ENCODE peak calls at places on chromosomes 12 and 14, in eight cellular contexts. R is heart left ventricle; T is CD4-positive, alpha-beta memory T cell; N is AG09309; F is MM.1S; Y is mesenchymal stem cell; H is fibroblast of villous mesenchyme; U is IMR-90. V is an unnamed sample.

GRCh38 chr12:71438670-71439361 is 782 bp upstream of the LGR5 start:
- DNase-seq in R (no peak), T (no peak), N (no peak), F (no peak), Y (peak), H (no peak), U (no peak), V (peak)

GRCh38 chr12:109863961-109864712 is 16.2 kb downstream of the GLTP start:
- DNase-seq in R (no peak), T (no peak), N (no peak), F (peak), Y (peak), H (peak), U (peak), V (peak)

GRCh38 chr12:53358836-53359419 is 21.0 kb upstream of the SP1 start:
- DNase-seq in R (no peak), T (no peak), N (no peak), F (no peak), Y (no peak), H (no peak), U (no peak), V (no peak)

GRCh38 chr14:26204954-26205479 is 392.8 kb downstream of the NOVA1 start:
- DNase-seq in R (peak), T (no peak), N (no peak), F (no peak), Y (peak), H (no peak), U (no peak), V (peak)

GRCh38 chr14:74704656-74705055 is 8.2 kb downstream of the AREL1 start:
- DNase-seq in R (no peak), T (no peak), N (peak), F (no peak), Y (no peak), H (peak), U (no peak), V (peak)

GRCh38 chr12:113222730-113223531 is 1.7 kb downstream of the TPCN1 start:
- DNase-seq in R (peak), T (peak), N (peak), F (no peak), Y (peak), H (peak), U (peak), V (peak)

GRCh38 chr14:35306114-35306513 is 13.9 kb downstream of the PSMA6 start:
- DNase-seq in R (no peak), T (no peak), N (no peak), F (no peak), Y (no peak), H (no peak), U (no peak), V (no peak)

GRCh38 chr14:61719344-61720301 is 24.3 kb downstream of the HIF1A start:
- DNase-seq in R (no peak), T (peak), N (no peak), F (no peak), Y (no peak), H (no peak), U (no peak), V (no peak)

GRCh38 chr12:112781767-112782166 is 9.8 kb upstream of the RPH3A start:
- DNase-seq in R (no peak), T (no peak), N (no peak), F (no peak), Y (no peak), H (no peak), U (no peak), V (no peak)

GRCh38 chr14:104213301-104214034 is 75.1 kb downstream of the KIF26A start:
- DNase-seq in R (no peak), T (no peak), N (no peak), F (no peak), Y (no peak), H (no peak), U (no peak), V (no peak)

GRCh38 chr14:104332634-104333270 is 194.4 kb downstream of the KIF26A start:
- DNase-seq in R (peak), T (no peak), N (no peak), F (no peak), Y (no peak), H (no peak), U (no peak), V (no peak)

GRCh38 chr12:128258866-128259555 is 8.0 kb upstream of the TMEM132C start:
- DNase-seq in R (no peak), T (no peak), N (no peak), F (no peak), Y (no peak), H (no peak), U (no peak), V (no peak)

GRCh38 chr12:26119391-26119981 is 5.4 kb downstream of the BHLHE41 start:
- DNase-seq in R (no peak), T (no peak), N (no peak), F (peak), Y (peak), H (peak), U (peak), V (peak)

GRCh38 chr12:104108755-104109445 is 29.1 kb downstream of the NFYB start:
- DNase-seq in R (peak), T (peak), N (peak), F (peak), Y (peak), H (peak), U (peak), V (peak)

GRCh38 chr14:36083317-36083716 is 93.2 kb downstream of the PTCSC3 start:
- DNase-seq in R (no peak), T (no peak), N (no peak), F (no peak), Y (no peak), H (no peak), U (no peak), V (no peak)

GRCh38 chr14:103281496-103282231 is 52.4 kb upstream of the EIF5 start:
- DNase-seq in R (no peak), T (no peak), N (peak), F (no peak), Y (peak), H (peak), U (peak), V (peak)

GRCh38 chr12:69886101-69886500 is 61.1 kb downstream of the MYRFL start:
- DNase-seq in R (no peak), T (no peak), N (no peak), F (no peak), Y (no peak), H (no peak), U (no peak), V (no peak)

GRCh38 chr12:110565919-110566871 is 16.9 kb downstream of the PPTC7 start:
- DNase-seq in R (no peak), T (no peak), N (no peak), F (no peak), Y (no peak), H (no peak), U (no peak), V (no peak)

GRCh38 chr12:69068431-69068830 is 135.5 kb upstream of the CPM start:
- DNase-seq in R (no peak), T (no peak), N (no peak), F (no peak), Y (no peak), H (no peak), U (peak), V (no peak)

GRCh38 chr12:54352891-54353874 is 11.1 kb downstream of the GPR84 start:
- DNase-seq in R (no peak), T (no peak), N (no peak), F (no peak), Y (peak), H (peak), U (peak), V (peak)

GRCh38 chr14:36553650-36554260 is 28.7 kb downstream of the NKX2-8 start:
- DNase-seq in R (no peak), T (no peak), N (peak), F (peak), Y (peak), H (peak), U (peak), V (peak)

GRCh38 chr12:124451637-124452243 is 115.7 kb downstream of the NCOR2 start:
- DNase-seq in R (peak), T (no peak), N (no peak), F (no peak), Y (no peak), H (no peak), U (no peak), V (no peak)

GRCh38 chr12:89345376-89345775 is 6.9 kb downstream of the DUSP6 start:
- DNase-seq in R (no peak), T (no peak), N (no peak), F (peak), Y (no peak), H (no peak), U (no peak), V (no peak)

GRCh38 chr12:89344043-89344861 is 8.0 kb downstream of the DUSP6 start:
- DNase-seq in R (no peak), T (no peak), N (no peak), F (no peak), Y (no peak), H (no peak), U (no peak), V (no peak)

GRCh38 chr12:89344862-89345202 is 7.5 kb downstream of the DUSP6 start:
- DNase-seq in R (no peak), T (no peak), N (no peak), F (peak), Y (no peak), H (no peak), U (no peak), V (no peak)

GRCh38 chr12:89345830-89346740 is 6.2 kb downstream of the DUSP6 start:
- DNase-seq in R (peak), T (peak), N (no peak), F (peak), Y (peak), H (peak), U (peak), V (peak)

GRCh38 chr12:89343127-89343526 is 9.2 kb downstream of the DUSP6 start:
- DNase-seq in R (peak), T (no peak), N (no peak), F (no peak), Y (no peak), H (no peak), U (no peak), V (peak)
- H3K4me3 ChIP-seq in R (no peak), T (no peak), N (no peak), F (no peak), Y (no peak), H (no peak), U (no peak), V (no peak)

GRCh38 chr14:58637040-58637390 is 747 bp upstream of the DACT1 start:
- DNase-seq in R (peak), T (no peak), N (peak), F (no peak), Y (peak), H (peak), U (peak), V (peak)
- H3K4me3 ChIP-seq in R (peak), T (no peak), N (peak), F (peak), Y (peak), H (peak), U (peak), V (peak)

GRCh38 chr14:100487304-100487703 is 99.9 kb downstream of the BEGAIN start:
- DNase-seq in R (no peak), T (no peak), N (no peak), F (no peak), Y (no peak), H (no peak), U (no peak), V (no peak)

GRCh38 chr14:100488057-100488456 is 99.2 kb downstream of the BEGAIN start:
- DNase-seq in R (no peak), T (no peak), N (no peak), F (no peak), Y (no peak), H (peak), U (no peak), V (peak)

GRCh38 chr14:100490252-100490651 is 97.0 kb downstream of the BEGAIN start:
- DNase-seq in R (no peak), T (no peak), N (no peak), F (no peak), Y (no peak), H (no peak), U (no peak), V (no peak)

GRCh38 chr14:100484531-100485267 is 102.5 kb downstream of the BEGAIN start:
- DNase-seq in R (no peak), T (no peak), N (no peak), F (no peak), Y (no peak), H (no peak), U (no peak), V (no peak)

GRCh38 chr14:100486025-100486828 is 101.0 kb downstream of the BEGAIN start:
- DNase-seq in R (peak), T (peak), N (peak), F (peak), Y (peak), H (peak), U (peak), V (peak)
- H3K4me3 ChIP-seq in R (no peak), T (no peak), N (peak), F (no peak), Y (no peak), H (no peak), U (no peak), V (no peak)

GRCh38 chr14:90381011-90381790 is 15.6 kb upstream of the CALM1 start:
- DNase-seq in R (no peak), T (no peak), N (no peak), F (no peak), Y (peak), H (peak), U (no peak), V (peak)

GRCh38 chr14:90381999-90382451 is 14.8 kb upstream of the CALM1 start:
- DNase-seq in R (no peak), T (no peak), N (no peak), F (no peak), Y (no peak), H (no peak), U (no peak), V (no peak)

GRCh38 chr14:90383731-90384542 is 12.9 kb upstream of the CALM1 start:
- DNase-seq in R (peak), T (peak), N (no peak), F (peak), Y (peak), H (peak), U (peak), V (peak)

GRCh38 chr14:90383126-90383730 is 13.6 kb upstream of the CALM1 start:
- DNase-seq in R (peak), T (peak), N (peak), F (peak), Y (peak), H (peak), U (peak), V (peak)

GRCh38 chr14:90382491-90383125 is 14.2 kb upstream of the CALM1 start:
- DNase-seq in R (peak), T (peak), N (peak), F (peak), Y (peak), H (peak), U (peak), V (peak)
- H3K4me3 ChIP-seq in R (peak), T (peak), N (peak), F (peak), Y (peak), H (peak), U (peak), V (peak)

DNA sequence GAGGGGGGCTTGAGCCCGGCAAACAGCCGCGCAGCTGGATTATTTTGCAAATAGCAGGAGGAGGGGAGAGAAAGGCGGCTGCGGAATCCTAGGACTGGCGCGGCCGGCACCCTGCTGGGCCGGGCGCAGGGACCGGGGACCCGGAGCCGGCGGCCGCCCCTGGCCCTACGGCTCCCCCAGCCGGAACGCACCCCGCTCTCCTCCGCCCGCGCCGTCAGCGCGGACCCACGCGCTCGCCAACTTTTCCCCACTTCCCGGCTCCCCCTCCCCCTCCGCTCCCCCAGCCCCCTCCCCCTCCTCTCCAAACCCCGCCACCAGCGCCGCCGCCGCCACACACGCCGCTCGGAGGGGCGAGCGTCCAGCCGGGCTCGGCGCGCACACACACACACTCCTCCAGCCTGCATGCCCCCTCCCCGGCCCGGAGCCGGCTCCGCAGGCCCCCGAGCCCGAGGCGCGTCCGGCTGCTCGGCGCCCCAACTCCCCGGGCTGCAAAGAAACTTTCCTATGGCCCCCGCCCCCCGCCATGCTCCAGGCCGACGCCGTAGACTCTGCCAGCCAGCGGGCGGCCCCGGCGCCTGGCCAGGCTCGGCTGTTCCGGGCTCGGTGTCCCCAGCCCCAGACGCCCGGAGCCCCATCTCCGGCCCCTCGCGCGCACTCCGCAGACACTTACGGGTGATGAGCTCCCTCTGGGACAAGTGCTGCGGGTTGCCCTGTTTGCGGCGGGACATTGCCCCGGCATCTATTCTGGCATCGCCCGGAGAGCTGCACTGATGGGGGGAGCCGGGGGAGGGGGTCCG is 1.3 kb downstream of the BCL11B start:
- DNase-seq in R (peak), T (peak), N (no peak), F (no peak), Y (no peak), H (no peak), U (no peak), V (no peak)
- H3K4me3 ChIP-seq in R (peak), T (peak), N (peak), F (peak), Y (peak), H (peak), U (peak), V (peak)

DNA sequence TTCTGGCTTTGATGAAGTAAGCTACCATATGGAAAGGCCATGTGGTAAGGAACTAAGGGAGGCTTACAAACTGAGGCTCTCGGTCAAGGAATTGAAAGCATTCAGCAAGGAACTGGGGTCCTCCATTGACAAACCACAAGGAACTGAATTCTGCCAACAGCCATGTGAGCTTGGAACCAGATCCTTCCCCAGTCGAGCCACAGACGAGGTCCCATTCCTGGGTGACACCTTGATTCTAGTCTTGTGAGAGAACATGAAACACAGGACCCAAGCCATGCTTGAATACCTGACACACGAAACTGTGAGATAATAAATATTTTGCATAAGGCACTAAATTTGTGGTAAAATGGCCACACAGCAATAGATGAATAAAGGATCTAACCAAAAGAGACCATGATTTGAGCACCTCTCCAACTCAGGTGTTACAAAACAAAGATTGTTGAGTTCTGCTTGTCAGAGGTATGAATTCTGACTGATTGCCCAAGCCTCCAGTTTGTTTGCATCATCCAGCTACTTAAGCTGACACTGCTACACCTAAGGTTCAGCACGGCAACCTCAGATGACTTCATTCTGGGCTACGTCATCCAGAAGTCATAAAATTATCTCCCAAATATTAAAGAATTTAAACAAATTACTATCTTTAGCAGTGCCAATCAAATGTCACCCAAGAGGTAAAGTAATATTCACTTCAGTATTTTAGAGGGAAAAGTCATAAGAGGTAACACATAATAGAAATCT is 59.4 kb downstream of the GARIN6 start:
- DNase-seq in R (no peak), T (no peak), N (no peak), F (no peak), Y (no peak), H (no peak), U (no peak), V (no peak)
- H3K4me3 ChIP-seq in R (no peak), T (no peak), N (no peak), F (no peak), Y (no peak), H (no peak), U (no peak), V (no peak)

GRCh38 chr12:121451931-121452330 is 52.0 kb downstream of the RNF34 start:
- DNase-seq in R (no peak), T (no peak), N (no peak), F (no peak), Y (peak), H (peak), U (no peak), V (no peak)
- H3K4me3 ChIP-seq in R (peak), T (no peak), N (no peak), F (no peak), Y (no peak), H (peak), U (no peak), V (no peak)

V was measured in choroid plexus epithelial cell.